ENCODE peak calls at places on chromosome 12, in four cellular contexts. One of them, this sample, is unnamed.

GRCh38 chr12:123223241-123223668 is 9.7 kb downstream of the MPHOSPH9 start:
- DNase-seq in AG04449: no peak
- DNase-seq in CD4-positive, CD25-positive, alpha-beta regulatory T cell: peak
- DNase-seq in neural crest cell: no peak
- DNase-seq in this sample: peak

GRCh38 chr12:84599539-84599938 is 313.1 kb downstream of the SLC6A15 start:
- DNase-seq in neural crest cell: no peak
- DNase-seq in AG04449: peak
- DNase-seq in CD4-positive, CD25-positive, alpha-beta regulatory T cell: no peak
- DNase-seq in this sample: no peak

GRCh38 chr12:62767506-62767905 is 167.4 kb downstream of the PPM1H start:
- DNase-seq in neural crest cell: no peak
- DNase-seq in CD4-positive, CD25-positive, alpha-beta regulatory T cell: no peak
- DNase-seq in AG04449: peak
- DNase-seq in this sample: no peak

GRCh38 chr12:122795807-122796206 is 21.4 kb downstream of the CCDC62 start:
- DNase-seq in CD4-positive, CD25-positive, alpha-beta regulatory T cell: no peak
- DNase-seq in neural crest cell: no peak
- DNase-seq in AG04449: no peak
- DNase-seq in this sample: no peak

GRCh38 chr12:51307655-51308593 is 16.1 kb downstream of the BIN2 start:
- DNase-seq in CD4-positive, CD25-positive, alpha-beta regulatory T cell: no peak
- DNase-seq in AG04449: peak
- DNase-seq in neural crest cell: no peak
- DNase-seq in this sample: no peak

GRCh38 chr12:84738481-84738972 is 174.1 kb downstream of the SLC6A15 start:
- DNase-seq in CD4-positive, CD25-positive, alpha-beta regulatory T cell: no peak
- DNase-seq in neural crest cell: no peak
- DNase-seq in AG04449: peak
- DNase-seq in this sample: no peak

GRCh38 chr12:91419809-91420208 is 237.2 kb upstream of the DCN start:
- DNase-seq in AG04449: no peak
- DNase-seq in CD4-positive, CD25-positive, alpha-beta regulatory T cell: no peak
- DNase-seq in neural crest cell: no peak
- DNase-seq in this sample: no peak

GRCh38 chr12:113197518-113198077 is 12.1 kb downstream of the RITA1 start:
- DNase-seq in CD4-positive, CD25-positive, alpha-beta regulatory T cell: no peak
- DNase-seq in AG04449: no peak
- DNase-seq in neural crest cell: no peak
- DNase-seq in this sample: no peak

GRCh38 chr12:98582093-98582492 is 11.4 kb upstream of the SLC25A3 start:
- DNase-seq in AG04449: no peak
- DNase-seq in neural crest cell: no peak
- DNase-seq in CD4-positive, CD25-positive, alpha-beta regulatory T cell: no peak
- DNase-seq in this sample: no peak

GRCh38 chr12:126389961-126390360 is 1324.7 kb downstream of the AACS start:
- DNase-seq in AG04449: no peak
- DNase-seq in neural crest cell: no peak
- DNase-seq in CD4-positive, CD25-positive, alpha-beta regulatory T cell: no peak
- DNase-seq in this sample: no peak

GRCh38 chr12:116556964-116557706 is 2.0 kb upstream of the MAP1LC3B2 start:
- DNase-seq in neural crest cell: no peak
- DNase-seq in CD4-positive, CD25-positive, alpha-beta regulatory T cell: no peak
- DNase-seq in AG04449: no peak
- DNase-seq in this sample: no peak

GRCh38 chr12:57490126-57490525 is 2.3 kb downstream of the MARS1 start:
- DNase-seq in AG04449: no peak
- DNase-seq in neural crest cell: no peak
- DNase-seq in CD4-positive, CD25-positive, alpha-beta regulatory T cell: no peak
- DNase-seq in this sample: no peak

GRCh38 chr12:67068204-67068731 is 200.9 kb upstream of the CAND1 start:
- DNase-seq in CD4-positive, CD25-positive, alpha-beta regulatory T cell: no peak
- DNase-seq in AG04449: no peak
- DNase-seq in neural crest cell: peak
- DNase-seq in this sample: peak

GRCh38 chr12:102918840-102919239 is 1.8 kb upstream of the PAH start:
- DNase-seq in AG04449: no peak
- DNase-seq in neural crest cell: no peak
- DNase-seq in CD4-positive, CD25-positive, alpha-beta regulatory T cell: no peak
- DNase-seq in this sample: no peak

GRCh38 chr12:117098361-117099217 is 627 bp downstream of the TESC start:
- DNase-seq in neural crest cell: no peak
- DNase-seq in AG04449: no peak
- DNase-seq in CD4-positive, CD25-positive, alpha-beta regulatory T cell: peak
- DNase-seq in this sample: peak

GRCh38 chr12:45216983-45217485 is 1.1 kb downstream of the ANO6 start:
- DNase-seq in CD4-positive, CD25-positive, alpha-beta regulatory T cell: no peak
- DNase-seq in neural crest cell: no peak
- DNase-seq in AG04449: no peak
- DNase-seq in this sample: no peak

GRCh38 chr12:114400395-114400794 is 5.5 kb downstream of the TBX5 start:
- DNase-seq in neural crest cell: no peak
- DNase-seq in AG04449: no peak
- DNase-seq in CD4-positive, CD25-positive, alpha-beta regulatory T cell: no peak
- DNase-seq in this sample: no peak

GRCh38 chr12:14554281-14555008 is 13.2 kb downstream of the PLBD1 start:
- DNase-seq in neural crest cell: no peak
- DNase-seq in AG04449: no peak
- DNase-seq in CD4-positive, CD25-positive, alpha-beta regulatory T cell: no peak
- DNase-seq in this sample: no peak

GRCh38 chr12:2084553-2085296 is 31.9 kb downstream of the CACNA1C start:
- DNase-seq in neural crest cell: no peak
- DNase-seq in AG04449: peak
- DNase-seq in CD4-positive, CD25-positive, alpha-beta regulatory T cell: no peak
- DNase-seq in this sample: no peak

GRCh38 chr12:6323340-6323994 is 13.0 kb downstream of the PLEKHG6 start:
- DNase-seq in AG04449: peak
- DNase-seq in CD4-positive, CD25-positive, alpha-beta regulatory T cell: peak
- DNase-seq in neural crest cell: peak
- DNase-seq in this sample: peak

GRCh38 chr12:67633708-67634107 is 14.8 kb upstream of the DYRK2 start:
- DNase-seq in neural crest cell: no peak
- DNase-seq in CD4-positive, CD25-positive, alpha-beta regulatory T cell: no peak
- DNase-seq in AG04449: no peak
- DNase-seq in this sample: no peak

GRCh38 chr12:58513866-58514265 is 406.4 kb downstream of the LRIG3 start:
- DNase-seq in CD4-positive, CD25-positive, alpha-beta regulatory T cell: no peak
- DNase-seq in neural crest cell: no peak
- DNase-seq in AG04449: no peak
- DNase-seq in this sample: no peak